ENCODE peak calls at places on chromosomes 2 and 18, in nine cellular contexts. Q, G, T, U, H, C, X, Z and I are unnamed samples.

GRCh38 chr2:212922701-212923100 is 228.7 kb downstream of the IKZF2 start:
- DNase-seq in Q (no peak), G (no peak), T (no peak), U (no peak), H (no peak), C (no peak), X (no peak), Z (no peak), I (no peak)

GRCh38 chr18:24130494-24130893 is 8.4 kb upstream of the CABYR start:
- DNase-seq in Q (no peak), G (no peak), T (no peak), U (no peak), H (no peak), C (no peak), X (no peak), Z (peak; percentile 38), I (no peak)

GRCh38 chr18:4455113-4455811 is at the start of gene DLGAP1:
- DNase-seq in Q (no peak), G (no peak), T (peak; percentile 86), U (peak; percentile 62), H (peak; percentile 32), C (no peak), X (peak; percentile 46), Z (peak; percentile 4), I (peak; percentile 91)

GRCh38 chr2:236862961-236863728 is 222.5 kb upstream of the COPS8 start:
- DNase-seq in Q (no peak), G (no peak), T (peak; percentile 45), U (peak; percentile 4), H (peak; percentile 14), C (no peak), X (peak; percentile 22), Z (peak; percentile 92), I (no peak)

GRCh38 chr2:110770696-110771425 is 38.5 kb downstream of the ACOXL start:
- DNase-seq in Q (no peak), G (no peak), T (no peak), U (no peak), H (no peak), C (no peak), X (no peak), Z (peak; percentile 87), I (no peak)

GRCh38 chr2:208594642-208595385 is 188.2 kb downstream of the PTH2R start:
- DNase-seq in Q (no peak), G (no peak), T (no peak), U (no peak), H (no peak), C (no peak), X (no peak), Z (no peak), I (peak; percentile 6)

GRCh38 chr2:238720232-238720672 is 127.6 kb upstream of the TWIST2 start:
- DNase-seq in Q (no peak), G (peak; percentile 52), T (no peak), U (peak; percentile 55), H (peak; percentile 54), C (peak; percentile 47), X (peak; percentile 65), Z (peak; percentile 99), I (peak; percentile 93)

GRCh38 chr2:217941886-217942728 is 60.7 kb downstream of the TNS1 start:
- DNase-seq in Q (no peak), G (no peak), T (no peak), U (no peak), H (no peak), C (no peak), X (no peak), Z (no peak), I (no peak)

GRCh38 chr2:30254692-30255015 is 23.3 kb downstream of the LBH start:
- DNase-seq in Q (no peak), G (no peak), T (no peak), U (no peak), H (no peak), C (no peak), X (no peak), Z (no peak), I (no peak)

DNA sequence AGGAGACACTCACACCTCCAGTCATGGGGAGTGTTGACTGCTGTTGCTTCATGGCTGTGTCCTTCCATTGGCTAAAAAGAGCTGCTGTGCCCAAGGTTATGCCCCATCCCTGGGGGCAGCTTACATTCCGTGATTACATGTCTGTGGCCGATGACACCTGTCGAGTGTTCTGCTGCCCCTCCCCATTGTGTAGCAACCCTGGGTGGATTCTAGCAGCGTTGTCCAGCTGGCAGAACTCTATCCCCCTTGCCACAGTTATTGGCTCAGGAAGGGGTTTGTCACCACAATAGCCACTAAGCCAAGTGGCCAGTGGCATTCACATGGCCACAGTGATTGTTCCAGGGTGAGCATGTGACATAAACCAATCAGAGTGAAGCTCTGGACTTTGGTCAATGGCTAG is 11.6 kb upstream of the PDIA6 start:
- DNase-seq in Q (no peak), G (no peak), T (no peak), U (no peak), H (no peak), C (no peak), X (no peak), Z (no peak), I (no peak)
- H3K27me3 ChIP-seq in Q (peaks cover 27% of the 10 kb centered on the region), G (no peaks in the 10 kb centered on the region), T (no peaks in the 10 kb centered on the region), U (no peaks in the 10 kb centered on the region), H (peaks cover 19% of the 10 kb centered on the region), C (no peaks in the 10 kb centered on the region), X (no peaks in the 10 kb centered on the region), Z (peaks cover 5% of the 10 kb centered on the region), I (no peaks in the 10 kb centered on the region)

GRCh38 chr2:199458017-199458805 is 472 bp upstream of the SATB2 start:
- DNase-seq in Q (peak; percentile 69), G (peak; percentile 22), T (no peak), U (no peak), H (no peak), C (peak; percentile 37), X (no peak), Z (no peak), I (peak; percentile 80)

GRCh38 chr2:199460808-199461454 is 3.2 kb upstream of the SATB2 start:
- DNase-seq in Q (no peak), G (no peak), T (no peak), U (no peak), H (no peak), C (no peak), X (no peak), Z (no peak), I (no peak)

GRCh38 chr2:199460101-199460671 is 2.4 kb upstream of the SATB2 start:
- DNase-seq in Q (no peak), G (peak; percentile 22), T (no peak), U (no peak), H (no peak), C (no peak), X (no peak), Z (peak; percentile 20), I (peak; percentile 43)

GRCh38 chr2:199458806-199459285 is 1.1 kb upstream of the SATB2 start:
- DNase-seq in Q (peak; percentile 71), G (no peak), T (peak; percentile 61), U (no peak), H (no peak), C (peak; percentile 46), X (peak; percentile 55), Z (no peak), I (peak; percentile 81)

DNA sequence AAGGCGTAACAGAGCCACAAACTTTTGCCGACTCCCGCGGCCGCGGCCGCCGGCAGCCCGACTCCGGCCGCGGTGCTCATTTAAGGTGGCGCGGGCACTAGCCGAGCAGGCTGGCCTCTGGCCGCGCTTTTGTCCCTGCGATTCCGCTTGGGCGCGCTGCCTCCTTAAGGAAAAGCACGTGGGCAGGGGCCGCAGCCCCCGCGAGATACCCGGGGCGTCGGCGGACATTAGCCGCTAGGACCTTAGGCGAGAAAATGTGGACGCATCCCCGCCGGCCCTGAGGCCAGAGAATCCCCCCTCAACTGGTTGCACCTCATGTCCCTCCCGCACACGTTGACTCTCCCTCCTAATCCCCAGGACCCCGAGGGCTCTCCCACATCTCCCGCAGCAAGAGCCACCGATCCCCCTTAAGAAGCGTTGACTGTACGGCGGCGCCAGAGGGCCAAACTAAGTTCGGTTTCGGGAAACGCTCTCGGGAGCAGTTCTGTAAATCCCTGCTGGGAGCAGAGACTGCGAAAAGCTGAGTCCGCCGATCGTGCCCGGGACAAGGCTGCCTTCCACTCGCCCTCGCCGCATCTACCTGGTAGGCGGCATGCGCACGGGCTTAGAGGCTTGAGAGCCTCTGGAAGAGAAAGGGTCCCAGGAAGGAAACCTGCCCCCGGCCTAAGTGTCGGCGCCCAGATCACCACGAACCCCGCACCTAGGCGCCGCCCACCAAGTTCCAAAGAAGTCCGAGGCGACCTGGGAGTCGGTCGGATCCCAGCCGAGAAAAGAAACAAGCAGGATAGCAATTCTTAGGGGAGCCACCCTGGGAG is 1.8 kb upstream of the SATB2 start:
- DNase-seq in Q (peak; percentile 91), G (peak; percentile 93), T (peak; percentile 78), U (peak; percentile 90), H (peak; percentile 90), C (peak; percentile 90), X (peak; percentile 94), Z (peak; percentile 79), I (peak; percentile 89)
- H3K4me3 ChIP-seq in Q (peak overlapping the region; percentile 77), G (peak overlapping the region; percentile 72), T (peak overlapping the region; percentile 78), U (peak overlapping the region; percentile 94), H (peak overlapping the region; percentile 99), C (peak overlapping the region; percentile 51), X (peak overlapping the region; percentile 59), Z (peak overlapping the region; percentile 61), I (peak overlapping the region; percentile 88)

GRCh38 chr2:170827841-170828532 is 11.3 kb downstream of the GAD1 start:
- DNase-seq in Q (no peak), G (no peak), T (no peak), U (no peak), H (no peak), C (no peak), X (no peak), Z (no peak), I (no peak)
- H3K27me3 ChIP-seq in Q (peaks cover 64% of the 10 kb centered on the region), G (no peaks in the 10 kb centered on the region), T (peaks cover 2% of the 10 kb centered on the region), U (no peaks in the 10 kb centered on the region), H (peaks cover 75% of the 10 kb centered on the region), C (no peaks in the 10 kb centered on the region), X (peaks cover 11% of the 10 kb centered on the region), Z (peaks cover 19% of the 10 kb centered on the region), I (peaks cover 41% of the 10 kb centered on the region)

GRCh38 chr2:68901561-68901960 is 30.4 kb upstream of the BMP10 start:
- DNase-seq in Q (no peak), G (no peak), T (no peak), U (no peak), H (no peak), C (no peak), X (no peak), Z (no peak), I (no peak)
- H3K4me3 ChIP-seq in Q (no peak overlapping the region), G (no peak overlapping the region), T (no peak overlapping the region), U (no peak overlapping the region), H (no peak overlapping the region), C (no peak overlapping the region), X (no peak overlapping the region), Z (no peak overlapping the region), I (no peak overlapping the region)

GRCh38 chr2:104866122-104866864 is 12.4 kb downstream of the POU3F3 start:
- DNase-seq in Q (no peak), G (no peak), T (no peak), U (no peak), H (no peak), C (no peak), X (no peak), Z (no peak), I (no peak)

GRCh38 chr2:104864751-104865470 is 11.0 kb downstream of the POU3F3 start:
- DNase-seq in Q (no peak), G (no peak), T (no peak), U (no peak), H (no peak), C (no peak), X (no peak), Z (no peak), I (no peak)

GRCh38 chr2:104866883-104867350 is 13.0 kb downstream of the POU3F3 start:
- DNase-seq in Q (no peak), G (no peak), T (no peak), U (no peak), H (no peak), C (no peak), X (no peak), Z (no peak), I (peak; percentile 56)

GRCh38 chr2:104868081-104868806 is 14.3 kb downstream of the POU3F3 start:
- DNase-seq in Q (no peak), G (no peak), T (no peak), U (no peak), H (no peak), C (no peak), X (no peak), Z (no peak), I (peak; percentile 66)

GRCh38 chr2:104867351-104868080 is 13.6 kb downstream of the POU3F3 start:
- DNase-seq in Q (no peak), G (no peak), T (no peak), U (no peak), H (no peak), C (no peak), X (no peak), Z (no peak), I (peak; percentile 85)
- H3K27me3 ChIP-seq in Q (peaks cover 100% of the 10 kb centered on the region), G (peaks cover 4% of the 10 kb centered on the region), T (peaks cover 6% of the 10 kb centered on the region), U (peaks cover 44% of the 10 kb centered on the region), H (peaks cover 100% of the 10 kb centered on the region), C (peaks cover 3% of the 10 kb centered on the region), X (peaks cover 47% of the 10 kb centered on the region), Z (peaks cover 64% of the 10 kb centered on the region), I (peaks cover 96% of the 10 kb centered on the region)